ENCODE peak calls at places on chromosome 3, in nine cellular contexts. D is NCI-H1694; P is HT1080; T is dorsolateral prefrontal cortex; I is effector memory CD4-positive, alpha-beta T cell; X is NCI-H1436; U is NCI-H2107; O is activated CD4-positive, alpha-beta T cell treated with anti-CD3 and anti-CD28 coated beads, Interleukin-2, amount 50 U/mL, for 24 hours; M is activated CD4-positive, alpha-beta memory T cell treated with anti-CD3 and anti-CD28 coated beads, Interleukin-2, amount 10 ng/mL, durations not matched to agents 7 days and 5 days. Q is an unnamed sample.

GRCh38 chr3:107429330-107430181 is 52.3 kb downstream of the CCDC54 start:
- DNase-seq in D (peak), P (peak), T (peak), I (peak), X (peak), U (peak), O (peak), M (peak), Q (peak)

GRCh38 chr3:514206-514605 is 317.6 kb downstream of the CHL1 start:
- DNase-seq in D (no peak), P (peak), T (no peak), I (no peak), X (no peak), U (no peak), O (no peak), M (no peak), Q (no peak)

GRCh38 chr3:4508048-4508981 is 15.2 kb downstream of the ITPR1 start:
- DNase-seq in D (no peak), P (no peak), T (no peak), I (no peak), X (no peak), U (no peak), O (no peak), M (no peak), Q (no peak)

GRCh38 chr3:57011022-57011421 is 49.4 kb upstream of the SPATA12 start:
- DNase-seq in D (no peak), P (no peak), T (no peak), I (no peak), X (no peak), U (no peak), O (no peak), M (no peak), Q (no peak)

GRCh38 chr3:130835483-130835882 is 58.4 kb upstream of the ATP2C1 start:
- DNase-seq in D (no peak), P (peak), T (no peak), I (no peak), X (no peak), U (no peak), O (no peak), M (no peak), Q (no peak)

GRCh38 chr3:62875103-62876002 is at the start of gene CADPS:
- DNase-seq in D (no peak), P (no peak), T (peak), I (no peak), X (peak), U (no peak), O (no peak), M (no peak), Q (no peak)

GRCh38 chr3:31408720-31409119 is 124.0 kb upstream of the STT3B start:
- DNase-seq in D (no peak), P (no peak), T (no peak), I (no peak), X (no peak), U (no peak), O (no peak), M (no peak), Q (no peak)

GRCh38 chr3:120793601-120794000 is 51.1 kb downstream of the GTF2E1 start:
- DNase-seq in D (no peak), P (peak), T (no peak), I (no peak), X (no peak), U (no peak), O (no peak), M (no peak), Q (no peak)

GRCh38 chr3:32643816-32644215 is 41.2 kb upstream of the CNOT10 start:
- DNase-seq in D (no peak), P (no peak), T (no peak), I (no peak), X (no peak), U (no peak), O (no peak), M (no peak), Q (no peak)

GRCh38 chr3:127325630-127325961 is 37.8 kb upstream of the PRR20G start:
- DNase-seq in D (no peak), P (no peak), T (no peak), I (no peak), X (no peak), U (no peak), O (no peak), M (no peak), Q (no peak)

GRCh38 chr3:9064251-9064650 is 101.0 kb upstream of the RAD18 start:
- DNase-seq in D (no peak), P (no peak), T (no peak), I (no peak), X (no peak), U (no peak), O (no peak), M (no peak), Q (no peak)

GRCh38 chr3:37955918-37956317 is 34.7 kb upstream of the VILL start:
- DNase-seq in D (no peak), P (no peak), T (no peak), I (no peak), X (no peak), U (no peak), O (no peak), M (no peak), Q (no peak)

GRCh38 chr3:128572644-128573105 is 77.9 kb downstream of the RPN1 start:
- DNase-seq in D (peak), P (peak), T (no peak), I (peak), X (no peak), U (no peak), O (peak), M (peak), Q (peak)

GRCh38 chr3:158679547-158680000 is 7.1 kb upstream of the LXN start:
- DNase-seq in D (no peak), P (peak), T (no peak), I (no peak), X (no peak), U (no peak), O (no peak), M (no peak), Q (no peak)

GRCh38 chr3:183303725-183304124 is 50.7 kb downstream of the B3GNT5 start:
- DNase-seq in D (no peak), P (no peak), T (no peak), I (no peak), X (no peak), U (no peak), O (no peak), M (no peak), Q (no peak)

GRCh38 chr3:32337501-32337900 is 54.2 kb upstream of the CMTM7 start:
- DNase-seq in D (no peak), P (no peak), T (no peak), I (no peak), X (no peak), U (no peak), O (no peak), M (no peak), Q (no peak)

GRCh38 chr3:138949445-138950005 is 2.5 kb downstream of the FOXL2NB start:
- DNase-seq in D (no peak), P (no peak), T (no peak), I (no peak), X (no peak), U (no peak), O (no peak), M (no peak), Q (no peak)

GRCh38 chr3:60304103-60304502 is 947.1 kb downstream of the FHIT start:
- DNase-seq in D (no peak), P (no peak), T (no peak), I (no peak), X (no peak), U (no peak), O (no peak), M (no peak), Q (no peak)

GRCh38 chr3:37751967-37752660 is 109.6 kb upstream of the CTDSPL start:
- DNase-seq in D (no peak), P (no peak), T (no peak), I (no peak), X (no peak), U (no peak), O (no peak), M (no peak), Q (no peak)

GRCh38 chr3:130699765-130700164 is 46.9 kb downstream of the PIK3R4 start:
- DNase-seq in D (peak), P (peak), T (no peak), I (no peak), X (peak), U (peak), O (no peak), M (no peak), Q (peak)

GRCh38 chr3:17039579-17039978 is 154.8 kb downstream of the PLCL2 start:
- DNase-seq in D (no peak), P (peak), T (no peak), I (no peak), X (no peak), U (no peak), O (no peak), M (no peak), Q (peak)

GRCh38 chr3:107032111-107032510 is 345.1 kb upstream of the CCDC54 start:
- DNase-seq in D (no peak), P (no peak), T (no peak), I (no peak), X (no peak), U (no peak), O (no peak), M (no peak), Q (no peak)

Q was measured in HCT116.